ENCODE peak calls at places on chromosomes 1 and 21, in five cellular contexts. One of them, this sample, is unnamed.

GRCh38 chr1:6922096-6922931 is 137.1 kb downstream of the CAMTA1 start:
- DNase-seq in osteocyte: no peak
- DNase-seq in choroid plexus epithelial cell: peak
- DNase-seq in nephron progenitor cell: no peak
- DNase-seq in cardiac muscle cell: peak
- DNase-seq in this sample: no peak

GRCh38 chr21:41923641-41924342 is 30.0 kb downstream of the C2CD2 start:
- DNase-seq in cardiac muscle cell: peak
- DNase-seq in nephron progenitor cell: no peak
- DNase-seq in osteocyte: no peak
- DNase-seq in choroid plexus epithelial cell: peak
- DNase-seq in this sample: peak

GRCh38 chr21:33668180-33668579 is 25.9 kb downstream of the ITSN1 start:
- DNase-seq in osteocyte: no peak
- DNase-seq in choroid plexus epithelial cell: peak
- DNase-seq in nephron progenitor cell: no peak
- DNase-seq in cardiac muscle cell: peak
- DNase-seq in this sample: no peak

GRCh38 chr1:1415751-1416150 is 5.3 kb downstream of the ANKRD65 start:
- DNase-seq in choroid plexus epithelial cell: no peak
- DNase-seq in osteocyte: no peak
- DNase-seq in cardiac muscle cell: no peak
- DNase-seq in nephron progenitor cell: no peak
- DNase-seq in this sample: no peak

GRCh38 chr1:47192458-47193384 is 2.9 kb upstream of the PDZK1IP1 start:
- DNase-seq in osteocyte: peak
- DNase-seq in choroid plexus epithelial cell: peak
- DNase-seq in nephron progenitor cell: peak
- DNase-seq in cardiac muscle cell: peak
- DNase-seq in this sample: peak

GRCh38 chr1:12015001-12015491 is 4.3 kb upstream of the MIIP start:
- DNase-seq in cardiac muscle cell: no peak
- DNase-seq in osteocyte: no peak
- DNase-seq in choroid plexus epithelial cell: no peak
- DNase-seq in nephron progenitor cell: no peak
- DNase-seq in this sample: no peak

GRCh38 chr1:76955652-76956051 is 88.4 kb downstream of the ST6GALNAC5 start:
- DNase-seq in osteocyte: no peak
- DNase-seq in nephron progenitor cell: no peak
- DNase-seq in choroid plexus epithelial cell: peak
- DNase-seq in cardiac muscle cell: peak
- DNase-seq in this sample: no peak

GRCh38 chr1:35637401-35637809 is 3.9 kb downstream of the PSMB2 start:
- DNase-seq in cardiac muscle cell: peak
- DNase-seq in nephron progenitor cell: no peak
- DNase-seq in choroid plexus epithelial cell: peak
- DNase-seq in osteocyte: no peak
- DNase-seq in this sample: no peak

GRCh38 chr1:7389201-7389785 is 381.8 kb upstream of the VAMP3 start:
- DNase-seq in nephron progenitor cell: no peak
- DNase-seq in choroid plexus epithelial cell: peak
- DNase-seq in osteocyte: peak
- DNase-seq in cardiac muscle cell: peak
- DNase-seq in this sample: no peak

GRCh38 chr1:204503122-204503912 is 8.7 kb upstream of the PIK3C2B start:
- DNase-seq in choroid plexus epithelial cell: peak
- DNase-seq in cardiac muscle cell: peak
- DNase-seq in nephron progenitor cell: no peak
- DNase-seq in osteocyte: no peak
- DNase-seq in this sample: no peak

GRCh38 chr1:61050541-61051454 is 31.6 kb upstream of the NFIA start:
- DNase-seq in cardiac muscle cell: peak
- DNase-seq in osteocyte: no peak
- DNase-seq in nephron progenitor cell: peak
- DNase-seq in choroid plexus epithelial cell: peak
- DNase-seq in this sample: no peak

GRCh38 chr1:205811660-205812059 is 1.3 kb downstream of the SLC41A1 start:
- DNase-seq in nephron progenitor cell: no peak
- DNase-seq in osteocyte: no peak
- DNase-seq in cardiac muscle cell: peak
- DNase-seq in choroid plexus epithelial cell: no peak
- DNase-seq in this sample: no peak

GRCh38 chr1:1629430-1630190 is 2.4 kb upstream of the MMP23B start:
- DNase-seq in choroid plexus epithelial cell: no peak
- DNase-seq in osteocyte: no peak
- DNase-seq in nephron progenitor cell: no peak
- DNase-seq in cardiac muscle cell: no peak
- DNase-seq in this sample: peak

GRCh38 chr1:156241311-156241811 is 623 bp upstream of the BGLAP start:
- DNase-seq in cardiac muscle cell: peak
- DNase-seq in choroid plexus epithelial cell: peak
- DNase-seq in osteocyte: no peak
- DNase-seq in nephron progenitor cell: no peak
- DNase-seq in this sample: no peak

GRCh38 chr1:43232071-43232470 is 37.7 kb upstream of the TMEM125 start:
- DNase-seq in choroid plexus epithelial cell: peak
- DNase-seq in cardiac muscle cell: peak
- DNase-seq in nephron progenitor cell: no peak
- DNase-seq in osteocyte: no peak
- DNase-seq in this sample: no peak

GRCh38 chr1:23548704-23549143 is 10.6 kb downstream of the ID3 start:
- DNase-seq in nephron progenitor cell: peak
- DNase-seq in cardiac muscle cell: peak
- DNase-seq in choroid plexus epithelial cell: peak
- DNase-seq in osteocyte: no peak
- DNase-seq in this sample: no peak

GRCh38 chr1:57623039-57623790 is 199.4 kb upstream of the DAB1 start:
- DNase-seq in cardiac muscle cell: peak
- DNase-seq in nephron progenitor cell: peak
- DNase-seq in choroid plexus epithelial cell: peak
- DNase-seq in osteocyte: no peak
- DNase-seq in this sample: peak

GRCh38 chr1:224929335-224930237 is at the start of gene DNAH14:
- DNase-seq in osteocyte: peak
- DNase-seq in nephron progenitor cell: peak
- DNase-seq in cardiac muscle cell: peak
- DNase-seq in choroid plexus epithelial cell: peak
- DNase-seq in this sample: peak

GRCh38 chr1:157652859-157653493 is 47.6 kb downstream of the FCRL3 start:
- DNase-seq in cardiac muscle cell: no peak
- DNase-seq in choroid plexus epithelial cell: no peak
- DNase-seq in nephron progenitor cell: no peak
- DNase-seq in osteocyte: no peak
- DNase-seq in this sample: no peak

GRCh38 chr1:179314928-179315327 is 21.3 kb downstream of the SOAT1 start:
- DNase-seq in choroid plexus epithelial cell: no peak
- DNase-seq in cardiac muscle cell: peak
- DNase-seq in nephron progenitor cell: no peak
- DNase-seq in osteocyte: no peak
- DNase-seq in this sample: no peak

GRCh38 chr1:7562729-7563605 is 208.1 kb upstream of the VAMP3 start:
- DNase-seq in choroid plexus epithelial cell: no peak
- DNase-seq in cardiac muscle cell: no peak
- DNase-seq in nephron progenitor cell: no peak
- DNase-seq in osteocyte: no peak
- DNase-seq in this sample: no peak

GRCh38 chr1:28176492-28177470 is at the start of gene PTAFR:
- DNase-seq in osteocyte: no peak
- DNase-seq in cardiac muscle cell: no peak
- DNase-seq in choroid plexus epithelial cell: no peak
- DNase-seq in nephron progenitor cell: no peak
- DNase-seq in this sample: no peak

GRCh38 chr21:26140185-26140584 is 30.4 kb downstream of the APP start:
- DNase-seq in osteocyte: no peak
- DNase-seq in cardiac muscle cell: peak
- DNase-seq in nephron progenitor cell: no peak
- DNase-seq in choroid plexus epithelial cell: peak
- DNase-seq in this sample: no peak

GRCh38 chr1:226827458-226827857 is 43.0 kb upstream of the PSEN2 start:
- DNase-seq in nephron progenitor cell: no peak
- DNase-seq in osteocyte: no peak
- DNase-seq in cardiac muscle cell: peak
- DNase-seq in choroid plexus epithelial cell: peak
- DNase-seq in this sample: peak

GRCh38 chr1:227342075-227342829 is 24.0 kb upstream of the CDC42BPA start:
- DNase-seq in cardiac muscle cell: no peak
- DNase-seq in choroid plexus epithelial cell: no peak
- DNase-seq in nephron progenitor cell: no peak
- DNase-seq in osteocyte: no peak
- DNase-seq in this sample: no peak

GRCh38 chr1:154567386-154568164 is at the start of gene CHRNB2:
- DNase-seq in choroid plexus epithelial cell: peak
- DNase-seq in osteocyte: peak
- DNase-seq in nephron progenitor cell: peak
- DNase-seq in cardiac muscle cell: peak
- DNase-seq in this sample: peak

GRCh38 chr1:51518730-51519047 is 377 bp downstream of the EPS15 start:
- DNase-seq in cardiac muscle cell: no peak
- DNase-seq in osteocyte: no peak
- DNase-seq in nephron progenitor cell: no peak
- DNase-seq in choroid plexus epithelial cell: peak
- DNase-seq in this sample: peak

GRCh38 chr21:25171438-25171837 is 435.8 kb downstream of the MRPL39 start:
- DNase-seq in nephron progenitor cell: no peak
- DNase-seq in osteocyte: no peak
- DNase-seq in cardiac muscle cell: peak
- DNase-seq in choroid plexus epithelial cell: peak
- DNase-seq in this sample: no peak

GRCh38 chr1:179876289-179876715 is 1.3 kb downstream of the TOR1AIP2 start:
- DNase-seq in choroid plexus epithelial cell: peak
- DNase-seq in cardiac muscle cell: peak
- DNase-seq in nephron progenitor cell: no peak
- DNase-seq in osteocyte: no peak
- DNase-seq in this sample: no peak

GRCh38 chr1:170285027-170285426 is 139.3 kb downstream of the NTMT2 start:
- DNase-seq in osteocyte: no peak
- DNase-seq in nephron progenitor cell: peak
- DNase-seq in cardiac muscle cell: no peak
- DNase-seq in choroid plexus epithelial cell: peak
- DNase-seq in this sample: no peak

GRCh38 chr1:170290226-170290625 is 144.5 kb downstream of the NTMT2 start:
- DNase-seq in cardiac muscle cell: no peak
- DNase-seq in nephron progenitor cell: no peak
- DNase-seq in choroid plexus epithelial cell: no peak
- DNase-seq in osteocyte: no peak
- DNase-seq in this sample: no peak

GRCh38 chr1:170288155-170288554 is 142.4 kb downstream of the NTMT2 start:
- DNase-seq in osteocyte: no peak
- DNase-seq in cardiac muscle cell: no peak
- DNase-seq in choroid plexus epithelial cell: no peak
- DNase-seq in nephron progenitor cell: no peak
- DNase-seq in this sample: no peak

GRCh38 chr1:170284016-170284415 is 138.3 kb downstream of the NTMT2 start:
- DNase-seq in choroid plexus epithelial cell: peak
- DNase-seq in nephron progenitor cell: no peak
- DNase-seq in osteocyte: no peak
- DNase-seq in cardiac muscle cell: no peak
- DNase-seq in this sample: no peak

GRCh38 chr1:170284425-170284824 is 138.7 kb downstream of the NTMT2 start:
- DNase-seq in nephron progenitor cell: no peak
- DNase-seq in osteocyte: no peak
- DNase-seq in choroid plexus epithelial cell: no peak
- DNase-seq in cardiac muscle cell: no peak
- DNase-seq in this sample: no peak
- TF ChIP-seq CTCF in nephron progenitor cell: no peak
- TF ChIP-seq CTCF in osteocyte: no peak
- TF ChIP-seq CTCF in choroid plexus epithelial cell: no peak
- TF ChIP-seq CTCF in cardiac muscle cell: no peak
- TF ChIP-seq CTCF in this sample: no peak

GRCh38 chr1:68121536-68121935 is 71.1 kb upstream of the DIRAS3 start:
- DNase-seq in choroid plexus epithelial cell: peak
- DNase-seq in cardiac muscle cell: peak
- DNase-seq in nephron progenitor cell: no peak
- DNase-seq in osteocyte: no peak
- DNase-seq in this sample: no peak

GRCh38 chr1:68117416-68117815 is 67.0 kb upstream of the DIRAS3 start:
- DNase-seq in nephron progenitor cell: no peak
- DNase-seq in choroid plexus epithelial cell: no peak
- DNase-seq in osteocyte: no peak
- DNase-seq in cardiac muscle cell: no peak
- DNase-seq in this sample: no peak

GRCh38 chr1:68116643-68117235 is 66.3 kb upstream of the DIRAS3 start:
- DNase-seq in cardiac muscle cell: peak
- DNase-seq in nephron progenitor cell: peak
- DNase-seq in choroid plexus epithelial cell: peak
- DNase-seq in osteocyte: no peak
- DNase-seq in this sample: peak

GRCh38 chr1:68119445-68119844 is 69.0 kb upstream of the DIRAS3 start:
- DNase-seq in nephron progenitor cell: no peak
- DNase-seq in cardiac muscle cell: no peak
- DNase-seq in osteocyte: no peak
- DNase-seq in choroid plexus epithelial cell: no peak
- DNase-seq in this sample: no peak

DNA sequence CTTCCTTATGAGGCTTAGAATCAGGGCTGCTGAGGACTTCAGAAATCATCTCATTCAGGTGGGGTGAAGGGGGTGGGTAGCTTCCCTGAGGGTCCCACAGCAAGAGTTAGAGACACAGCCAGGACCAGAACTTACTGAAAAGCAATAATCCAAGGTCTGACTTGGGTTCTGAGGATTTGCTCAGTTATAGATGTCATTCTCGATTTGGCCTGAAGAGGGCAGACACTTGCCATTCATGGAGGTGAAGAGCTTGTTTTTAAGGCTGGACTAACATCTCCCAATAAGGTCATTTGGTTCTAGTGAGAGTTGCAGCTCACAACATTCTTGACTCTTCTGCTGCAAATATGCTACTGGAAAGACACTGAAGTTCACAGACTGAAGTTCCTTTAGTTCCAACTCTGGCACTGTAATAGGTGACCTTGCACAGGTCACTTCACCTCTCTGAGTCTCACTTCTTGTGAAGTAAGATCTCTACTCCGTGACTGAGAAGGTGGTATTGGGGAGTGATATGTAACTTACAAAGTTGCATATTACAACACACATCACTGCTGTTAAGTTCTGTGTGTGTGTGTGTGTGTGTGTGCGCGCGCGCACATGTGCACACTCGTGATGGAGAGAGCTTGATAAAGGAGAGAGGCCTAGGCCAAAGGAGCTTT is 69.8 kb upstream of the DIRAS3 start:
- DNase-seq in nephron progenitor cell: peak
- DNase-seq in choroid plexus epithelial cell: peak
- DNase-seq in cardiac muscle cell: peak
- DNase-seq in osteocyte: no peak
- DNase-seq in this sample: peak
- TF ChIP-seq CTCF in nephron progenitor cell: peak
- TF ChIP-seq CTCF in choroid plexus epithelial cell: peak
- TF ChIP-seq CTCF in cardiac muscle cell: peak
- TF ChIP-seq CTCF in osteocyte: peak
- TF ChIP-seq CTCF in this sample: peak

GRCh38 chr21:36710729-36711048 is 11.8 kb downstream of the SIM2 start:
- DNase-seq in osteocyte: peak
- DNase-seq in cardiac muscle cell: peak
- DNase-seq in choroid plexus epithelial cell: no peak
- DNase-seq in nephron progenitor cell: no peak
- DNase-seq in this sample: no peak
- TF ChIP-seq CTCF in osteocyte: no peak
- TF ChIP-seq CTCF in cardiac muscle cell: no peak
- TF ChIP-seq CTCF in choroid plexus epithelial cell: no peak
- TF ChIP-seq CTCF in nephron progenitor cell: no peak
- TF ChIP-seq CTCF in this sample: no peak

GRCh38 chr1:25430073-25430665 is 528 bp upstream of the MACO1 start:
- DNase-seq in osteocyte: peak
- DNase-seq in cardiac muscle cell: peak
- DNase-seq in choroid plexus epithelial cell: peak
- DNase-seq in nephron progenitor cell: peak
- DNase-seq in this sample: peak
- TF ChIP-seq CTCF in osteocyte: no peak
- TF ChIP-seq CTCF in cardiac muscle cell: no peak
- TF ChIP-seq CTCF in choroid plexus epithelial cell: no peak
- TF ChIP-seq CTCF in nephron progenitor cell: no peak
- TF ChIP-seq CTCF in this sample: no peak

This sample was measured in activated CD8-positive, alpha-beta T cell treated with anti-CD3 and anti-CD28 coated beads for 36 hours.